ENCODE peak calls at places on chromosome 21, in seven cellular contexts. One of them, this sample, is unnamed.
A peak's percentile ranks its signal among the peaks of the same experiment; 100 is the strongest.

GRCh38 chr21:42652527-42653491 is 612 bp upstream of the PDE9A start:
- DNase-seq in GM12891: no peak
- DNase-seq in right atrium auricular region: peak; percentile 76
- DNase-seq in keratinocyte: no peak
- DNase-seq in ELR: peak; percentile 54
- DNase-seq in frontal cortex: peak; percentile 80
- DNase-seq in endothelial cell: peak; percentile 86
- DNase-seq in this sample: no peak

GRCh38 chr21:32256873-32257620 is 21.8 kb downstream of the MIS18A start:
- DNase-seq in GM12891: no peak
- DNase-seq in endothelial cell: no peak
- DNase-seq in ELR: peak; percentile 66
- DNase-seq in frontal cortex: peak; percentile 44
- DNase-seq in right atrium auricular region: peak; percentile 86
- DNase-seq in keratinocyte: no peak
- DNase-seq in this sample: no peak

GRCh38 chr21:29829514-29830255 is 110.1 kb downstream of the GRIK1 start:
- DNase-seq in endothelial cell: no peak
- DNase-seq in right atrium auricular region: no peak
- DNase-seq in ELR: no peak
- DNase-seq in keratinocyte: no peak
- DNase-seq in GM12891: no peak
- DNase-seq in frontal cortex: no peak
- DNase-seq in this sample: no peak

GRCh38 chr21:34996304-34997081 is 52.6 kb downstream of the RUNX1 start:
- DNase-seq in right atrium auricular region: peak; percentile 73
- DNase-seq in keratinocyte: no peak
- DNase-seq in endothelial cell: no peak
- DNase-seq in frontal cortex: no peak
- DNase-seq in ELR: peak; percentile 39
- DNase-seq in GM12891: no peak
- DNase-seq in this sample: no peak

GRCh38 chr21:42682661-42683060 is 29.2 kb downstream of the PDE9A start:
- DNase-seq in endothelial cell: no peak
- DNase-seq in ELR: no peak
- DNase-seq in right atrium auricular region: no peak
- DNase-seq in keratinocyte: no peak
- DNase-seq in GM12891: no peak
- DNase-seq in frontal cortex: no peak
- DNase-seq in this sample: no peak

GRCh38 chr21:39645331-39645730 is 32.6 kb downstream of the B3GALT5 start:
- DNase-seq in right atrium auricular region: no peak
- DNase-seq in endothelial cell: no peak
- DNase-seq in keratinocyte: no peak
- DNase-seq in frontal cortex: no peak
- DNase-seq in ELR: no peak
- DNase-seq in GM12891: no peak
- DNase-seq in this sample: no peak

GRCh38 chr21:45029298-45029967 is 44.9 kb upstream of the ADARB1 start:
- DNase-seq in GM12891: no peak
- DNase-seq in frontal cortex: no peak
- DNase-seq in ELR: no peak
- DNase-seq in endothelial cell: no peak
- DNase-seq in keratinocyte: no peak
- DNase-seq in right atrium auricular region: no peak
- DNase-seq in this sample: no peak

GRCh38 chr21:45449658-45450502 is 44.9 kb downstream of the COL18A1 start:
- DNase-seq in GM12891: no peak
- DNase-seq in frontal cortex: no peak
- DNase-seq in endothelial cell: no peak
- DNase-seq in ELR: no peak
- DNase-seq in keratinocyte: no peak
- DNase-seq in right atrium auricular region: no peak
- DNase-seq in this sample: no peak

GRCh38 chr21:26736449-26736848 is 108.8 kb downstream of the ADAMTS1 start:
- DNase-seq in frontal cortex: no peak
- DNase-seq in endothelial cell: no peak
- DNase-seq in GM12891: no peak
- DNase-seq in ELR: peak; percentile 51
- DNase-seq in right atrium auricular region: no peak
- DNase-seq in keratinocyte: no peak
- DNase-seq in this sample: no peak

GRCh38 chr21:36646645-36647044 is 52.3 kb upstream of the SIM2 start:
- DNase-seq in keratinocyte: no peak
- DNase-seq in right atrium auricular region: no peak
- DNase-seq in endothelial cell: no peak
- DNase-seq in GM12891: no peak
- DNase-seq in frontal cortex: no peak
- DNase-seq in ELR: no peak
- DNase-seq in this sample: no peak

GRCh38 chr21:34974162-34974981 is 74.7 kb downstream of the RUNX1 start:
- DNase-seq in keratinocyte: no peak
- DNase-seq in right atrium auricular region: no peak
- DNase-seq in GM12891: peak; percentile 32
- DNase-seq in endothelial cell: no peak
- DNase-seq in frontal cortex: no peak
- DNase-seq in ELR: no peak
- DNase-seq in this sample: peak; percentile 59

GRCh38 chr21:36783612-36784383 is 84.9 kb downstream of the SIM2 start:
- DNase-seq in ELR: peak; percentile 89
- DNase-seq in GM12891: no peak
- DNase-seq in frontal cortex: no peak
- DNase-seq in endothelial cell: no peak
- DNase-seq in keratinocyte: peak; percentile 77
- DNase-seq in right atrium auricular region: no peak
- DNase-seq in this sample: no peak

GRCh38 chr21:14545906-14546480 is at the start of gene SAMSN1:
- DNase-seq in GM12891: no peak
- DNase-seq in ELR: no peak
- DNase-seq in endothelial cell: no peak
- DNase-seq in right atrium auricular region: no peak
- DNase-seq in frontal cortex: no peak
- DNase-seq in keratinocyte: no peak
- DNase-seq in this sample: no peak

GRCh38 chr21:31862078-31862477 is 10.7 kb upstream of the HUNK start:
- DNase-seq in endothelial cell: no peak
- DNase-seq in keratinocyte: no peak
- DNase-seq in GM12891: no peak
- DNase-seq in right atrium auricular region: peak; percentile 1
- DNase-seq in frontal cortex: no peak
- DNase-seq in ELR: no peak
- DNase-seq in this sample: no peak

GRCh38 chr21:8991088-8991907 is 1530.1 kb upstream of the TPTE start:
- DNase-seq in ELR: no peak
- DNase-seq in endothelial cell: peak; percentile 31
- DNase-seq in right atrium auricular region: peak; percentile 56
- DNase-seq in keratinocyte: no peak
- DNase-seq in frontal cortex: no peak
- DNase-seq in GM12891: no peak
- DNase-seq in this sample: no peak

GRCh38 chr21:35257413-35257812 is 208.3 kb upstream of the RUNX1 start:
- DNase-seq in ELR: peak; percentile 92
- DNase-seq in frontal cortex: no peak
- DNase-seq in keratinocyte: no peak
- DNase-seq in GM12891: no peak
- DNase-seq in right atrium auricular region: no peak
- DNase-seq in endothelial cell: no peak
- DNase-seq in this sample: no peak

GRCh38 chr21:35113064-35113463 is 64.0 kb upstream of the RUNX1 start:
- DNase-seq in frontal cortex: no peak
- DNase-seq in ELR: peak; percentile 80
- DNase-seq in GM12891: no peak
- DNase-seq in endothelial cell: no peak
- DNase-seq in right atrium auricular region: no peak
- DNase-seq in keratinocyte: no peak
- DNase-seq in this sample: no peak

This sample was measured in GM19239.